ENCODE peak calls at places on chromosomes 12 and 14, in six cellular contexts. B is CD8-positive, alpha-beta T cell; X is cardiac fibroblast; A is fibroblast of lung; Q is epithelial cell of esophagus; O is breast epithelium. Z is an unnamed sample.

GRCh38 chr14:51929156-51929555 is 60.2 kb upstream of the RTRAF start:
- DNase-seq in B (no peak), X (peak), A (peak), Q (no peak), O (no peak), Z (no peak)

GRCh38 chr12:97616936-97617335 is 154.3 kb downstream of the RMST start:
- DNase-seq in B (no peak), X (no peak), A (no peak), Q (no peak), O (no peak), Z (no peak)

GRCh38 chr12:4829161-4829792 is 80.4 kb upstream of the KCNA1 start:
- DNase-seq in B (no peak), X (no peak), A (no peak), Q (no peak), O (no peak), Z (no peak)

GRCh38 chr14:102565331-102565887 is 27.0 kb upstream of the RCOR1 start:
- DNase-seq in B (no peak), X (no peak), A (no peak), Q (no peak), O (no peak), Z (no peak)

GRCh38 chr14:36221097-36221496 is 44.6 kb upstream of the PTCSC3 start:
- DNase-seq in B (no peak), X (no peak), A (no peak), Q (no peak), O (no peak), Z (no peak)

GRCh38 chr12:28498850-28499249 is 308.6 kb downstream of the CCDC91 start:
- DNase-seq in B (no peak), X (no peak), A (no peak), Q (no peak), O (no peak), Z (no peak)

GRCh38 chr12:19130224-19131019 is 889 bp downstream of the PLEKHA5 start:
- DNase-seq in B (peak), X (no peak), A (no peak), Q (peak), O (peak), Z (peak)

GRCh38 chr12:15956413-15957185 is 45.5 kb downstream of the DERA start:
- DNase-seq in B (no peak), X (no peak), A (no peak), Q (peak), O (no peak), Z (no peak)

GRCh38 chr12:47032644-47033043 is 46.8 kb upstream of the PCED1B start:
- DNase-seq in B (no peak), X (peak), A (peak), Q (peak), O (no peak), Z (no peak)

GRCh38 chr12:11767029-11767724 is 117.7 kb downstream of the ETV6 start:
- DNase-seq in B (no peak), X (no peak), A (no peak), Q (no peak), O (no peak), Z (no peak)

GRCh38 chr12:96981053-96981452 is 74.0 kb downstream of the NEDD1 start:
- DNase-seq in B (no peak), X (peak), A (peak), Q (peak), O (no peak), Z (no peak)

GRCh38 chr12:14256555-14257169 is 108.8 kb upstream of the ATF7IP start:
- DNase-seq in B (peak), X (peak), A (peak), Q (peak), O (peak), Z (no peak)

GRCh38 chr14:66651536-66652220 is 143.7 kb downstream of the GPHN start:
- DNase-seq in B (no peak), X (no peak), A (no peak), Q (no peak), O (no peak), Z (no peak)

GRCh38 chr14:20035938-20036337 is at the start of gene OR4K13:
- DNase-seq in B (no peak), X (no peak), A (no peak), Q (no peak), O (no peak), Z (no peak)

GRCh38 chr14:87049886-87050820 is 942.8 kb downstream of the GALC start:
- DNase-seq in B (no peak), X (peak), A (peak), Q (peak), O (no peak), Z (no peak)

GRCh38 chr12:24728366-24728765 is 220.5 kb downstream of the BCAT1 start:
- DNase-seq in B (no peak), X (peak), A (peak), Q (peak), O (no peak), Z (no peak)

GRCh38 chr12:76033116-76034001 is 1.8 kb upstream of the PHLDA1 start:
- DNase-seq in B (no peak), X (peak), A (peak), Q (no peak), O (no peak), Z (no peak)

GRCh38 chr12:97713217-97713616 is 250.6 kb downstream of the RMST start:
- DNase-seq in B (no peak), X (no peak), A (no peak), Q (no peak), O (no peak), Z (no peak)

GRCh38 chr14:55354500-55354899 is 57.1 kb downstream of the ATG14 start:
- DNase-seq in B (peak), X (peak), A (peak), Q (peak), O (no peak), Z (no peak)

GRCh38 chr12:115485967-115486366 is 791.5 kb downstream of the MED13L start:
- DNase-seq in B (no peak), X (no peak), A (no peak), Q (no peak), O (no peak), Z (no peak)

GRCh38 chr14:54177861-54178591 is 218.8 kb upstream of the CDKN3 start:
- DNase-seq in B (no peak), X (no peak), A (no peak), Q (no peak), O (no peak), Z (no peak)

GRCh38 chr12:29528161-29528560 is 30.7 kb upstream of the OVCH1 start:
- DNase-seq in B (no peak), X (no peak), A (no peak), Q (no peak), O (no peak), Z (no peak)

GRCh38 chr12:11667159-11667558 is 17.7 kb downstream of the ETV6 start:
- DNase-seq in B (no peak), X (no peak), A (no peak), Q (no peak), O (no peak), Z (no peak)

GRCh38 chr12:122449317-122449716 is 26.8 kb upstream of the CLIP1 start:
- DNase-seq in B (no peak), X (peak), A (peak), Q (peak), O (no peak), Z (no peak)

GRCh38 chr14:30322819-30323218 is 236.1 kb upstream of the G2E3 start:
- DNase-seq in B (no peak), X (no peak), A (no peak), Q (no peak), O (no peak), Z (no peak)

GRCh38 chr12:30694971-30695326 is 720 bp downstream of the IPO8 start:
- DNase-seq in B (no peak), X (peak), A (peak), Q (peak), O (peak), Z (no peak)

GRCh38 chr12:105983622-105984325 is 155.0 kb downstream of the NUAK1 start:
- DNase-seq in B (no peak), X (peak), A (peak), Q (peak), O (no peak), Z (no peak)

GRCh38 chr12:62251609-62251958 is 8.6 kb upstream of the USP15 start:
- DNase-seq in B (no peak), X (no peak), A (no peak), Q (no peak), O (no peak), Z (no peak)

GRCh38 chr12:93550748-93551611 is 21.5 kb upstream of the SOCS2 start:
- DNase-seq in B (no peak), X (no peak), A (no peak), Q (no peak), O (no peak), Z (no peak)

GRCh38 chr12:47889040-47889439 is 15.8 kb downstream of the VDR start:
- DNase-seq in B (no peak), X (no peak), A (no peak), Q (no peak), O (no peak), Z (no peak)

GRCh38 chr12:73301530-73301929 is 1029.4 kb downstream of the TRHDE start:
- DNase-seq in B (no peak), X (no peak), A (no peak), Q (no peak), O (no peak), Z (no peak)

GRCh38 chr12:51395283-51396230 is 4.4 kb upstream of the GALNT6 start:
- DNase-seq in B (peak), X (no peak), A (no peak), Q (no peak), O (no peak), Z (no peak)

GRCh38 chr12:52279683-52280318 is 5.4 kb downstream of the KRT86 start:
- DNase-seq in B (no peak), X (no peak), A (no peak), Q (no peak), O (peak), Z (peak)

GRCh38 chr12:70227911-70228310 is 15.3 kb upstream of the CNOT2 start:
- DNase-seq in B (no peak), X (no peak), A (no peak), Q (no peak), O (no peak), Z (no peak)

GRCh38 chr14:68571073-68571703 is 221.7 kb downstream of the ZFP36L1 start:
- DNase-seq in B (no peak), X (no peak), A (no peak), Q (no peak), O (no peak), Z (no peak)

GRCh38 chr12:12221560-12221959 is 45.3 kb downstream of the LRP6 start:
- DNase-seq in B (no peak), X (no peak), A (no peak), Q (no peak), O (no peak), Z (no peak)

GRCh38 chr12:78560633-78561032 is 303.9 kb upstream of the SYT1 start:
- DNase-seq in B (no peak), X (no peak), A (no peak), Q (no peak), O (no peak), Z (no peak)

GRCh38 chr12:98814254-98814653 is 169.2 kb downstream of the APAF1 start:
- DNase-seq in B (no peak), X (no peak), A (no peak), Q (no peak), O (no peak), Z (no peak)

GRCh38 chr14:99570542-99571302 is 33.3 kb downstream of the CCDC85C start:
- DNase-seq in B (no peak), X (no peak), A (no peak), Q (no peak), O (no peak), Z (no peak)
- TF ChIP-seq CTCF in B (no peak), X (no peak), A (no peak), Q (no peak), O (no peak), Z (no peak)

GRCh38 chr14:99659333-99659741 is 14.4 kb downstream of the HHIPL1 start:
- DNase-seq in B (no peak), X (no peak), A (no peak), Q (no peak), O (no peak), Z (no peak)
- TF ChIP-seq CTCF in B (no peak), X (no peak), A (no peak), Q (no peak), O (no peak), Z (no peak)

DNA sequence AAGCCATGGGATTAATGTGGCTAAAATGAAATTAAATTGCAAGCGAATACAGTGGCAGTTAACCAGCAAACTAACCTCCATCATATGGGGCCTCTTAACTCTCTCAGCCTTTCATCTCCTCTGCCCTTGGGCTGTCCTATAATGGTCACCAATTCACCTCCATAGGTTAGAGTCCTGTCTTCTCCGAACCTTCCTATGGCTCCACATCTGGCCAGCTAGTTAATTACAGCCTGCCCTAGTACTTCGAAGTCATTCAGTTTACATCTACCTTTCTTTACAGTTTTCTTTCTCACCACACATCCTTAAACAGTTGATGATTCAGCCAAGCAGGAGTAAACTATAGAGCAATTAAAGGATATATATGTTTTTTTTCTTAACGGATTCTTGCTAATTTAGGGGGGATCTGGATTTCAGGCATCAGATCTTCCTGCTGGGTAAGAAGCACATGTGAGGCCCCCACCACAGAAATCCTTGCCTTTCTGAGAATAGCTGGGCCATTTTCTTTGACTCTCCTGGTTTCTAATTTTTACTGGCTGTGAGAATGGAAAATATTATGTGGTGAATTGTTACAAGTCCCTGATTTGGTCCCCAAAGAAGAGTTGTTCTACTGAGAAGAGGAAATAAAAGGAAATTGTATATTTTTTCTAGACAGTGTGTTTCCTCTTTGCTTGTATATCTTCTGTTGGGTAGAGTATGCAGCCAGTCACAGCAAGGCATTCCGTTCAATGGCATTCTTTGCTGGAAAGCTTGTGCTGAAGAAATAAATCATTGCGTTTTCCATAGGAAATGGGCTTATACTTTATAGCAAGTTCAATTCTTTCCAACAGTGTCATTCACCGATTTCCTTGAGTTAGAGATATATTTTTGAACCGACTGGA is 16.7 kb downstream of the HMGA2 start:
- DNase-seq in B (no peak), X (no peak), A (no peak), Q (no peak), O (no peak), Z (no peak)
- TF ChIP-seq CTCF in B (no peak), X (no peak), A (peak), Q (peak), O (no peak), Z (no peak)

DNA sequence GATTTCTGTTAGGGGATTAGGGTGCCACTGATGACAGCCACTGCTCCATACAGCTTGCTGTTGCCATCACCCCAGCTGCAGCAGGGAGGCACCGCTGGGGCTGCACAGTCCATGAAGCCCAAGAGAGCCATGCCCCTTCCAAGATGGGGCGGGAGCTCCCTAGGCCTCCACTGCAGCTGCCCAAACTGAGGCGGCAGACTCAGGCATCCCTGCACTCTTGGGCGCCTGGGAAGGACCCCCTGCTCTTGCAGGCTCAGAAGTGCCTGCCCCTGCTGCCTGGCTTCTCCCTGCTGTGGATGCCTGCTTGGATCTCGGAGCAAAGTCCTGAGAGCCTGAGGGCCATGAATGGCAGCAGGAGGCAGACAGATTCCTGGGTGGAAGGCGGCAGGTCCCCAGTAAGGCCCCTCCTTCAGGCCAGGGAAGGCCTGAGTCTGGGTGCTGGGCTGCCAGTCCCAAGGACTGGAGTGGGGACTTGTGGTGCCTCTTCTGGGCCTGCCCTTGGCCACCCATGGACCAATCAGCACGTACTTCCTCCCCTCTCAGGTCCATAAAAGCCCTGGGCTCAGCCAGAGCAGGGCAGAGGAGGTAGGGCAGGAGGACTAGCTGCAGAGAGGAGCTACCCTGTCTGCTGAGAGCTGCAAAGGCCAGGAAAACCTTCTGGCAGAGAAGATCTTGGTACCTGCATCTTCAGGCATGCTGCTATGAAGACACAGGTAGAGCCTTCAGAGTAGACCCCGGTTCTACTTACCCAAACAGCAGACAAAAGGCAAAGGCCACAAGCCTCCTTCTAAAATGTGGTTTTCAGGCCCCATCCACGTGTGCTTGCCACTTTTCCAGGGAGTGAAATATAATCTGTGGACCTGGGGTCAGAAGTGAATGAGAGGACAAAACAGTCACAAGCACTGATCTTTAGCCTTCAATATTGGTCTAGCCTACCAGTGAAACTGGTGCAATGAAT is 30.0 kb upstream of the STK38L start:
- DNase-seq in B (no peak), X (no peak), A (no peak), Q (no peak), O (no peak), Z (no peak)
- TF ChIP-seq CTCF in B (no peak), X (no peak), A (no peak), Q (no peak), O (no peak), Z (no peak)

DNA sequence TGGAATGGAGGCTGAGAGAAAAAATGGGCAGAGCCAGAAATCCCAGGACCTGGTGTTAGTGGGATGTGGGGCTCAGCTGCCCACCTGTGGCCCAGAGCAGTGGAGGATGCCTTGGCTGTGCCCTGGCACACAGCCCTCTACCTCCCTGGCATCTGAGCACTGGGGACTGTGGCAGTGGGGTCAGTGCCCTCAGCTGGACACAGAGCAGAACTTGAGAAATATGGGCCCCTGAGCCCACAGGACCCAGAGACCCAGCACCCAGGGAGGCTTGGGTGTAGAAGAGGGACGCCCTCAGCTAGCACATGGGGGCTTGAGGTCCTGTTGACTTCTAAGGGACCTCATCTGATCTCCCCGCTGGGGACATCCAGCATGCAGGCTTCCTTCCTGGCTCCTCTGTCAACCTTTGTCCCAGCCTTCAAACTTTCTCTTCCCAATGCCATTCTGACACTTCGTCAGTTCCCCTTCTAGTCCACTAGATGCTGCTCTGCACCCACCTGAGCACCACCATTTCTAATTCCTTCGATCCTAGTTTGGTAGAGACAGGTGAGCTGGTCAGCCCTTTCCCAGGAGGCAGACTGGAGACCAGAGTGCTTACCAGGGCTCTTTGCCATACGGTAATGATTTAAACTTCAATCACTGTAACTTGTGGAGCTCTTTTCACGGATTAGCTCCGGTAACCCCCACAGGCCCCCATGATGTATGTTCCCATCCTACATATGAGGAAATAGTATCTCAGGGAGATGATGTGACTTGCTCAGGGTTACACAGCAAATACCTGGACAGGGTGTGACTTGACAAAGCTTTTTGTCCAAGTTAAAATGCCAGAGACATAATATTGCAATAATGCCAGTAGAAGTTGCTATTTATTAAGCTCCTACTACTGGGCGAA is 143.7 kb downstream of the ASCL4 start:
- DNase-seq in B (no peak), X (peak), A (peak), Q (peak), O (no peak), Z (no peak)
- TF ChIP-seq CTCF in B (no peak), X (peak), A (peak), Q (peak), O (peak), Z (peak)

GRCh38 chr14:79467837-79468236 is 743.5 kb downstream of the DIO2 start:
- DNase-seq in B (no peak), X (no peak), A (peak), Q (peak), O (no peak), Z (no peak)

GRCh38 chr14:79464468-79464867 is 746.8 kb downstream of the DIO2 start:
- DNase-seq in B (no peak), X (no peak), A (no peak), Q (no peak), O (no peak), Z (no peak)

GRCh38 chr14:79468491-79468890 is 742.8 kb downstream of the DIO2 start:
- DNase-seq in B (no peak), X (no peak), A (no peak), Q (no peak), O (no peak), Z (no peak)

GRCh38 chr14:79465651-79466050 is 745.7 kb downstream of the DIO2 start:
- DNase-seq in B (no peak), X (no peak), A (no peak), Q (no peak), O (no peak), Z (no peak)

GRCh38 chr14:79466938-79467527 is 744.3 kb downstream of the DIO2 start:
- DNase-seq in B (no peak), X (no peak), A (no peak), Q (no peak), O (no peak), Z (no peak)
- TF ChIP-seq CTCF in B (no peak), X (no peak), A (no peak), Q (no peak), O (no peak), Z (no peak)

GRCh38 chr12:213527-213932 is 427 bp downstream of the SLC6A12 start:
- DNase-seq in B (no peak), X (no peak), A (no peak), Q (no peak), O (no peak), Z (no peak)

GRCh38 chr12:211639-212382 is 2.1 kb downstream of the SLC6A12 start:
- DNase-seq in B (no peak), X (no peak), A (no peak), Q (no peak), O (no peak), Z (no peak)

GRCh38 chr12:212383-212798 is 1.6 kb downstream of the SLC6A12 start:
- DNase-seq in B (no peak), X (no peak), A (no peak), Q (no peak), O (no peak), Z (no peak)

GRCh38 chr12:212799-213526 is 994 bp downstream of the SLC6A12 start:
- DNase-seq in B (no peak), X (no peak), A (peak), Q (no peak), O (no peak), Z (no peak)

GRCh38 chr12:214005-214736 is at the start of gene SLC6A12:
- DNase-seq in B (no peak), X (no peak), A (no peak), Q (no peak), O (no peak), Z (no peak)
- TF ChIP-seq CTCF in B (no peak), X (no peak), A (no peak), Q (no peak), O (no peak), Z (no peak)

Z was measured in type B pancreatic cell.